ENCODE peak calls at places on chromosomes 13 and 19, in ten cellular contexts. One of them, this sample, is unnamed.

GRCh38 chr19:39937094-39937493 is 2.7 kb upstream of the FCGBP start:
- DNase-seq in PC-3: no peak
- DNase-seq in OCI-LY7: no peak
- DNase-seq in fibroblast of the aortic adventitia: no peak
- DNase-seq in cardiac fibroblast: no peak
- DNase-seq in astrocyte: no peak
- DNase-seq in BE2C: no peak
- DNase-seq in heart right ventricle: no peak
- DNase-seq in cardiac muscle cell: no peak
- DNase-seq in neural progenitor cell: no peak
- DNase-seq in this sample: no peak

GRCh38 chr19:982567-983170 is 1.5 kb upstream of the WDR18 start:
- DNase-seq in fibroblast of the aortic adventitia: peak; percentile 47
- DNase-seq in OCI-LY7: peak; percentile 80
- DNase-seq in heart right ventricle: peak; percentile 83
- DNase-seq in astrocyte: no peak
- DNase-seq in neural progenitor cell: peak; percentile 89
- DNase-seq in BE2C: peak; percentile 84
- DNase-seq in cardiac fibroblast: peak; percentile 59
- DNase-seq in PC-3: peak; percentile 68
- DNase-seq in cardiac muscle cell: peak; percentile 84
- DNase-seq in this sample: peak; percentile 90

GRCh38 chr13:33722216-33722900 is 95.6 kb upstream of the RFC3 start:
- DNase-seq in cardiac fibroblast: peak; percentile 38
- DNase-seq in PC-3: no peak
- DNase-seq in fibroblast of the aortic adventitia: peak; percentile 51
- DNase-seq in heart right ventricle: no peak
- DNase-seq in OCI-LY7: no peak
- DNase-seq in cardiac muscle cell: no peak
- DNase-seq in neural progenitor cell: no peak
- DNase-seq in astrocyte: no peak
- DNase-seq in BE2C: no peak
- DNase-seq in this sample: no peak

GRCh38 chr13:99415014-99415650 is 86.1 kb upstream of the TM9SF2 start:
- DNase-seq in astrocyte: no peak
- DNase-seq in neural progenitor cell: no peak
- DNase-seq in fibroblast of the aortic adventitia: no peak
- DNase-seq in BE2C: no peak
- DNase-seq in cardiac fibroblast: no peak
- DNase-seq in heart right ventricle: no peak
- DNase-seq in cardiac muscle cell: no peak
- DNase-seq in PC-3: no peak
- DNase-seq in OCI-LY7: no peak
- DNase-seq in this sample: no peak

GRCh38 chr19:17220207-17220758 is 5.1 kb downstream of the USE1 start:
- DNase-seq in neural progenitor cell: no peak
- DNase-seq in astrocyte: peak; percentile 63
- DNase-seq in fibroblast of the aortic adventitia: peak; percentile 88
- DNase-seq in OCI-LY7: no peak
- DNase-seq in BE2C: no peak
- DNase-seq in PC-3: peak; percentile 47
- DNase-seq in cardiac fibroblast: peak; percentile 90
- DNase-seq in heart right ventricle: no peak
- DNase-seq in cardiac muscle cell: no peak
- DNase-seq in this sample: no peak

GRCh38 chr13:71870036-71870435 is 3.0 kb upstream of the DACH1 start:
- DNase-seq in fibroblast of the aortic adventitia: no peak
- DNase-seq in BE2C: no peak
- DNase-seq in neural progenitor cell: peak; percentile 51
- DNase-seq in cardiac fibroblast: no peak
- DNase-seq in PC-3: no peak
- DNase-seq in astrocyte: no peak
- DNase-seq in heart right ventricle: no peak
- DNase-seq in OCI-LY7: no peak
- DNase-seq in cardiac muscle cell: no peak
- DNase-seq in this sample: no peak

GRCh38 chr13:113981201-113981605 is 7.3 kb upstream of the C13orf46 start:
- DNase-seq in cardiac muscle cell: no peak
- DNase-seq in OCI-LY7: no peak
- DNase-seq in fibroblast of the aortic adventitia: no peak
- DNase-seq in PC-3: peak; percentile 79
- DNase-seq in neural progenitor cell: no peak
- DNase-seq in BE2C: no peak
- DNase-seq in heart right ventricle: no peak
- DNase-seq in astrocyte: no peak
- DNase-seq in cardiac fibroblast: no peak
- DNase-seq in this sample: no peak

GRCh38 chr19:728011-728410 is 19.3 kb downstream of the PALM start:
- DNase-seq in astrocyte: no peak
- DNase-seq in heart right ventricle: peak; percentile 91
- DNase-seq in PC-3: no peak
- DNase-seq in BE2C: peak; percentile 75
- DNase-seq in OCI-LY7: no peak
- DNase-seq in fibroblast of the aortic adventitia: no peak
- DNase-seq in cardiac muscle cell: no peak
- DNase-seq in cardiac fibroblast: peak; percentile 60
- DNase-seq in neural progenitor cell: no peak
- DNase-seq in this sample: no peak

GRCh38 chr19:18487576-18488402 is 34.1 kb downstream of the ELL start:
- DNase-seq in fibroblast of the aortic adventitia: no peak
- DNase-seq in cardiac fibroblast: no peak
- DNase-seq in PC-3: no peak
- DNase-seq in astrocyte: no peak
- DNase-seq in neural progenitor cell: no peak
- DNase-seq in heart right ventricle: no peak
- DNase-seq in cardiac muscle cell: no peak
- DNase-seq in BE2C: no peak
- DNase-seq in OCI-LY7: no peak
- DNase-seq in this sample: no peak

GRCh38 chr19:18486746-18487145 is 35.1 kb downstream of the ELL start:
- DNase-seq in fibroblast of the aortic adventitia: no peak
- DNase-seq in PC-3: no peak
- DNase-seq in cardiac muscle cell: no peak
- DNase-seq in cardiac fibroblast: no peak
- DNase-seq in neural progenitor cell: no peak
- DNase-seq in astrocyte: no peak
- DNase-seq in heart right ventricle: no peak
- DNase-seq in OCI-LY7: no peak
- DNase-seq in BE2C: no peak
- DNase-seq in this sample: no peak

GRCh38 chr19:18488838-18489626 is 32.8 kb downstream of the ELL start:
- DNase-seq in BE2C: peak; percentile 72
- DNase-seq in OCI-LY7: peak; percentile 57
- DNase-seq in cardiac muscle cell: peak; percentile 84
- DNase-seq in PC-3: peak; percentile 30
- DNase-seq in fibroblast of the aortic adventitia: no peak
- DNase-seq in astrocyte: no peak
- DNase-seq in heart right ventricle: peak; percentile 39
- DNase-seq in neural progenitor cell: peak; percentile 81
- DNase-seq in cardiac fibroblast: no peak
- DNase-seq in this sample: peak; percentile 61

GRCh38 chr19:18489627-18490184 is 32.2 kb downstream of the ELL start:
- DNase-seq in fibroblast of the aortic adventitia: no peak
- DNase-seq in OCI-LY7: no peak
- DNase-seq in cardiac muscle cell: no peak
- DNase-seq in BE2C: no peak
- DNase-seq in heart right ventricle: no peak
- DNase-seq in PC-3: no peak
- DNase-seq in cardiac fibroblast: no peak
- DNase-seq in neural progenitor cell: no peak
- DNase-seq in astrocyte: no peak
- DNase-seq in this sample: no peak

GRCh38 chr19:18488403-18488723 is 33.5 kb downstream of the ELL start:
- DNase-seq in BE2C: no peak
- DNase-seq in OCI-LY7: no peak
- DNase-seq in neural progenitor cell: no peak
- DNase-seq in fibroblast of the aortic adventitia: peak; percentile 20
- DNase-seq in cardiac fibroblast: no peak
- DNase-seq in PC-3: peak; percentile 25
- DNase-seq in astrocyte: no peak
- DNase-seq in heart right ventricle: no peak
- DNase-seq in cardiac muscle cell: no peak
- DNase-seq in this sample: no peak
- TF ChIP-seq CTCF in BE2C: peak; percentile 23
- TF ChIP-seq CTCF in OCI-LY7: no peak
- TF ChIP-seq CTCF in neural progenitor cell: no peak
- TF ChIP-seq CTCF in fibroblast of the aortic adventitia: peak; percentile 45
- TF ChIP-seq CTCF in cardiac fibroblast: peak; percentile 42
- TF ChIP-seq CTCF in PC-3: peak; percentile 11
- TF ChIP-seq CTCF in astrocyte: peak; percentile 25
- TF ChIP-seq CTCF in heart right ventricle: peak; percentile 10
- TF ChIP-seq CTCF in cardiac muscle cell: peak; percentile 25
- TF ChIP-seq CTCF in this sample: no peak

DNA sequence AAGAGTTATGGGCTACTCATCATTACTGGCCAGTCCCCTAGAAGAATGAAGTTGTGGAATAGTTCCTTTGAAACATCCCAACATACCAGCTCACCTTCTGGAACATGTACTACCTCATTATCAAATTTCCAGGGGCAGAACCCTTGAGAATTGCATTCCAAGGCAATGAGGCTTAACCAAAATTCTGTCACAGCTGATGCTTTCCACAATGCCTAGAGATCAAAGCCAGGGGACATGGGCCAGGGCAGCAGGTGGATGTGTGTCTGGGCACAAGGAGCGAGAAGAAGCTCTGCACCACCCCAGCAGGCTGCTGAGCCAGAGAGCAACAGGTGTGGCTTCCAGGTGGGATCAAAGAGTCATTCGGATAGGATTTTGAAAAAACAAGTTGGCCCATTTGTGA is 362.1 kb downstream of the EFNB2 start:
- DNase-seq in heart right ventricle: no peak
- DNase-seq in fibroblast of the aortic adventitia: no peak
- DNase-seq in PC-3: no peak
- DNase-seq in astrocyte: peak; percentile 41
- DNase-seq in BE2C: no peak
- DNase-seq in cardiac muscle cell: no peak
- DNase-seq in OCI-LY7: no peak
- DNase-seq in neural progenitor cell: no peak
- DNase-seq in cardiac fibroblast: no peak
- DNase-seq in this sample: no peak
- TF ChIP-seq CTCF in heart right ventricle: no peak
- TF ChIP-seq CTCF in fibroblast of the aortic adventitia: no peak
- TF ChIP-seq CTCF in PC-3: no peak
- TF ChIP-seq CTCF in astrocyte: no peak
- TF ChIP-seq CTCF in BE2C: no peak
- TF ChIP-seq CTCF in cardiac muscle cell: no peak
- TF ChIP-seq CTCF in OCI-LY7: no peak
- TF ChIP-seq CTCF in neural progenitor cell: no peak
- TF ChIP-seq CTCF in cardiac fibroblast: no peak
- TF ChIP-seq CTCF in this sample: no peak

DNA sequence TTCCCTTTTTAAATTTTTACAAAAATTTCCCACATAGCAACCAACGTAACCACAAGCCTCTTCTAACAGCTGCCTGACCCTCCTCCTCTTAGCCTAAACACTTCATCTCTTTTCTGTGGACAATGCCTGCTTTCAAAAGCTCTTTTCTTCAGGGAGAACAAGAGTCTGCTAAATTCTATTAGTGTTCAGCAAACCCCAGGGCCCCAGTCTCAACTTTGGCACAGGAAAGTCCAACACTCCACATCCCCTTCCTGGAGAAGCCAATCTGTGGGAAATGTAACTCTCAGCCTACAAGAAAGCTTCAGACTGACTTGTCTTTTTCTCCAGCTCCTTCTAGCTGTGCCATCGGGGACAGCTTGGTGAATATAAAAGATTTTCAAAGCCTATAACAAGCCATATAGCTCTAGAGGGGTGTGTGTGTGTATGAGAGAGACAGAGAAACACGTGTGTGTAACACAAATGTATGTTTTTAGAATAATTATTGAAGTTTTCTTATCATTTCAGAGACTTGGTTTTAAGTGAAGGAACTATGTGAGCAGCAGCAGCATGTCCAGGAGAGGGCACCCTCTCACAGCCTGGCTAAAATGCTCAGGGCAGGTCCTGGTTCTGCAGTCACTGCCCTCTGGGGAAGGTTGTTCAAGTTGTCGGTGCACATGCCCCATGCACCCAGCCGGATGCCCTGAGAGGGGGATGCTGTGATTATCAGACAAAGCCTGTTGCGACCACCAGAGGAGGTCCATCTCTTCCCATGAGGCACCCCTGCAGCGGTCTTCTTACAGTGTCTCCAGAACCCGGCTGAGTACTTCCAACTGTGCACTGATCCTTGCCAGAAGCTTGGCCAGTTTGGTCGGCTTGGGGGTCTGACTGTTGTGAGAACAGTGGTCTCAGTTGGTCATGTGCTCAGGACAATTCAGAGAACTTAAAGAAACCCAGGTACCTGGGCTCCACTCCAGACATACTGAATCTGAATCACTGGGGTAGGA is 34.4 kb downstream of the CCDC70 start:
- DNase-seq in astrocyte: peak; percentile 31
- DNase-seq in OCI-LY7: peak; percentile 61
- DNase-seq in heart right ventricle: peak; percentile 36
- DNase-seq in cardiac fibroblast: peak; percentile 71
- DNase-seq in BE2C: peak; percentile 70
- DNase-seq in neural progenitor cell: peak; percentile 74
- DNase-seq in cardiac muscle cell: peak; percentile 69
- DNase-seq in fibroblast of the aortic adventitia: peak; percentile 66
- DNase-seq in PC-3: peak; percentile 57
- DNase-seq in this sample: no peak
- TF ChIP-seq CTCF in astrocyte: peak; percentile 85
- TF ChIP-seq CTCF in OCI-LY7: peak; percentile 87
- TF ChIP-seq CTCF in heart right ventricle: peak; percentile 75
- TF ChIP-seq CTCF in cardiac fibroblast: peak; percentile 89
- TF ChIP-seq CTCF in BE2C: peak; percentile 89
- TF ChIP-seq CTCF in neural progenitor cell: peak; percentile 90
- TF ChIP-seq CTCF in cardiac muscle cell: peak; percentile 90
- TF ChIP-seq CTCF in fibroblast of the aortic adventitia: peak; percentile 86
- TF ChIP-seq CTCF in PC-3: peak; percentile 79
- TF ChIP-seq CTCF in this sample: no peak

GRCh38 chr13:30673669-30674521 is 56.2 kb downstream of the USPL1 start:
- DNase-seq in astrocyte: peak; percentile 82
- DNase-seq in BE2C: peak; percentile 95
- DNase-seq in heart right ventricle: peak; percentile 90
- DNase-seq in cardiac fibroblast: peak; percentile 87
- DNase-seq in fibroblast of the aortic adventitia: peak; percentile 91
- DNase-seq in cardiac muscle cell: peak; percentile 91
- DNase-seq in OCI-LY7: peak; percentile 86
- DNase-seq in neural progenitor cell: peak; percentile 93
- DNase-seq in PC-3: peak; percentile 83
- DNase-seq in this sample: peak; percentile 93

GRCh38 chr13:30685320-30685859 is 50.0 kb upstream of the ALOX5AP start:
- DNase-seq in BE2C: no peak
- DNase-seq in PC-3: no peak
- DNase-seq in OCI-LY7: no peak
- DNase-seq in neural progenitor cell: no peak
- DNase-seq in heart right ventricle: no peak
- DNase-seq in cardiac fibroblast: no peak
- DNase-seq in fibroblast of the aortic adventitia: no peak
- DNase-seq in astrocyte: no peak
- DNase-seq in cardiac muscle cell: no peak
- DNase-seq in this sample: no peak

GRCh38 chr13:30681489-30682242 is 53.7 kb upstream of the ALOX5AP start:
- DNase-seq in fibroblast of the aortic adventitia: peak; percentile 66
- DNase-seq in BE2C: no peak
- DNase-seq in astrocyte: peak; percentile 48
- DNase-seq in cardiac muscle cell: no peak
- DNase-seq in neural progenitor cell: no peak
- DNase-seq in cardiac fibroblast: peak; percentile 59
- DNase-seq in heart right ventricle: no peak
- DNase-seq in PC-3: no peak
- DNase-seq in OCI-LY7: no peak
- DNase-seq in this sample: no peak

GRCh38 chr13:30676672-30677071 is 58.7 kb upstream of the ALOX5AP start:
- DNase-seq in BE2C: no peak
- DNase-seq in neural progenitor cell: no peak
- DNase-seq in PC-3: peak; percentile 54
- DNase-seq in OCI-LY7: no peak
- DNase-seq in heart right ventricle: no peak
- DNase-seq in fibroblast of the aortic adventitia: peak; percentile 37
- DNase-seq in cardiac muscle cell: peak; percentile 28
- DNase-seq in astrocyte: no peak
- DNase-seq in cardiac fibroblast: peak; percentile 58
- DNase-seq in this sample: no peak

GRCh38 chr13:30679483-30680330 is 55.6 kb upstream of the ALOX5AP start:
- DNase-seq in BE2C: peak; percentile 53
- DNase-seq in heart right ventricle: no peak
- DNase-seq in astrocyte: no peak
- DNase-seq in cardiac fibroblast: peak; percentile 60
- DNase-seq in OCI-LY7: peak; percentile 69
- DNase-seq in PC-3: peak; percentile 27
- DNase-seq in cardiac muscle cell: peak; percentile 54
- DNase-seq in fibroblast of the aortic adventitia: peak; percentile 55
- DNase-seq in neural progenitor cell: peak; percentile 60
- DNase-seq in this sample: no peak
- TF ChIP-seq CTCF in BE2C: peak; percentile 78
- TF ChIP-seq CTCF in heart right ventricle: peak; percentile 58
- TF ChIP-seq CTCF in astrocyte: peak; percentile 55
- TF ChIP-seq CTCF in cardiac fibroblast: peak; percentile 86
- TF ChIP-seq CTCF in OCI-LY7: peak; percentile 88
- TF ChIP-seq CTCF in PC-3: peak; percentile 64
- TF ChIP-seq CTCF in cardiac muscle cell: peak; percentile 78
- TF ChIP-seq CTCF in fibroblast of the aortic adventitia: peak; percentile 82
- TF ChIP-seq CTCF in neural progenitor cell: peak; percentile 60
- TF ChIP-seq CTCF in this sample: peak; percentile 35

This sample was measured in mesothelial cell of epicardium.